ENCODE peak calls at places on chromosome 1, in seven cellular contexts. T is colonic mucosa; K is psoas muscle; Q is SJSA1; W is fibroblast of lung; C is naive thymus-derived CD4-positive, alpha-beta T cell; I is H9. V is an unnamed sample.

GRCh38 chr1:150009604-150010387 is 730 bp downstream of the OTUD7B start:
- DNase-seq in T (peak), Q (peak), C (peak), K (peak), W (peak), I (peak), V (no peak)

GRCh38 chr1:41726899-41727748 is 191.6 kb downstream of the HIVEP3 start:
- DNase-seq in C (no peak), Q (no peak), I (peak), K (peak), W (no peak), T (peak), V (peak)

GRCh38 chr1:50570064-50570463 is 146.8 kb upstream of the DMRTA2 start:
- DNase-seq in I (no peak), C (no peak), W (peak), K (no peak), Q (peak), T (no peak), V (no peak)

GRCh38 chr1:24157921-24158481 is 15.1 kb upstream of the IL22RA1 start:
- DNase-seq in C (no peak), I (no peak), Q (no peak), K (peak), W (no peak), T (no peak), V (no peak)

GRCh38 chr1:203296456-203297073 is 8.8 kb upstream of the BTG2 start:
- DNase-seq in K (no peak), T (no peak), W (no peak), Q (no peak), C (no peak), I (no peak), V (no peak)

GRCh38 chr1:79912813-79913212 is 906.3 kb upstream of the ADGRL4 start:
- DNase-seq in Q (no peak), C (no peak), W (no peak), K (no peak), I (no peak), T (no peak), V (no peak)

GRCh38 chr1:35660581-35661473 is 19.5 kb upstream of the PSMB2 start:
- DNase-seq in T (no peak), W (peak), C (no peak), I (peak), K (no peak), Q (no peak), V (peak)

GRCh38 chr1:172388490-172388889 is 32.0 kb upstream of the C1orf105 start:
- DNase-seq in T (no peak), C (no peak), K (peak), Q (no peak), W (no peak), I (no peak), V (no peak)

GRCh38 chr1:207565546-207566468 is 69.8 kb downstream of the CR1 start:
- DNase-seq in C (no peak), T (no peak), Q (no peak), W (no peak), I (peak), K (no peak), V (no peak)

GRCh38 chr1:2208309-2209239 is 14.0 kb upstream of the FAAP20 start:
- DNase-seq in I (no peak), C (no peak), Q (peak), K (peak), T (peak), W (peak), V (no peak)

GRCh38 chr1:77081834-77082233 is 137.4 kb downstream of the PIGK start:
- DNase-seq in K (no peak), T (no peak), C (no peak), W (no peak), I (no peak), Q (no peak), V (no peak)

GRCh38 chr1:175466556-175466955 is 274.0 kb upstream of the KIAA0040 start:
- DNase-seq in Q (no peak), I (no peak), C (no peak), K (no peak), T (no peak), W (no peak), V (no peak)

GRCh38 chr1:110319332-110320167 is 19.6 kb upstream of the RBM15 start:
- DNase-seq in Q (no peak), I (no peak), T (no peak), W (no peak), C (no peak), K (no peak), V (no peak)

GRCh38 chr1:12456979-12457378 is 161.0 kb downstream of the DHRS3 start:
- DNase-seq in T (no peak), Q (peak), C (no peak), I (no peak), W (peak), K (no peak), V (no peak)

GRCh38 chr1:94385354-94385947 is 32.7 kb upstream of the ABCD3 start:
- DNase-seq in I (no peak), T (peak), K (no peak), C (no peak), Q (no peak), W (no peak), V (no peak)

GRCh38 chr1:94383966-94384408 is 34.2 kb upstream of the ABCD3 start:
- DNase-seq in Q (no peak), C (peak), I (no peak), K (no peak), W (peak), T (peak), V (no peak)

GRCh38 chr1:94382163-94382562 is 36.0 kb upstream of the ABCD3 start:
- DNase-seq in W (no peak), K (no peak), T (peak), C (peak), I (no peak), Q (no peak), V (no peak)

GRCh38 chr1:94384485-94385353 is 33.5 kb upstream of the ABCD3 start:
- DNase-seq in T (peak), W (no peak), I (no peak), C (peak), K (no peak), Q (no peak), V (no peak)

DNA sequence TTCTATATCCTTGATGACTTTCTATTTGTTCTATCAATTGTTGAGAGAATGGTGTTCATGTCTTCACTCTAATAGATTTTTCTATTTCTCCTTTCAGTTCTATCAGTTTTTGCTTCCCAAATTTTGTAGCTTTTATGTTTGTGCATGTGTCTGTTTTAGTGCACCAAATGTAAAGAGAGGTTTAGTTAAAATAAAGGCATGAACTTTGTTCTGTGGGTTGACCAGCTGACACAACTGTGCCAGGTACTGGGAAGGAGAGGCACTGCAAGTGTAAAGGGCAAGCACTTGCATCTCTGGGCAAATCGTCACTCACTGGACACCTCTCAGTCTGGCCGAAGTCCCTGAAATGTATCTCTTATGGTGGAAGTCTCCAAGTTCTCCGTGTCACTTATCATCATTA is 38.6 kb upstream of the ABCD3 start:
- DNase-seq in Q (no peak), T (peak), I (no peak), W (no peak), K (no peak), C (no peak), V (no peak)
- H3K27ac ChIP-seq in Q (no peak), T (no peak), I (no peak), W (no peak), K (no peak), C (no peak), V (no peak)

GRCh38 chr1:156451486-156452184 is 48.9 kb downstream of the MEF2D start:
- DNase-seq in T (no peak), Q (no peak), K (no peak), I (no peak), W (no peak), C (no peak), V (no peak)
- H3K27ac ChIP-seq in T (no peak), Q (no peak), K (no peak), I (no peak), W (no peak), C (no peak), V (no peak)

GRCh38 chr1:31575373-31576140 is 758 bp upstream of the TINAGL1 start:
- DNase-seq in W (no peak), T (peak), Q (peak), K (no peak), I (no peak), C (no peak), V (no peak)

GRCh38 chr1:31574749-31575372 is 1.5 kb upstream of the TINAGL1 start:
- DNase-seq in K (no peak), I (no peak), W (no peak), C (no peak), T (peak), Q (no peak), V (no peak)

GRCh38 chr1:31577515-31578191 is 1.3 kb downstream of the TINAGL1 start:
- DNase-seq in I (no peak), Q (peak), K (no peak), T (peak), C (no peak), W (peak), V (no peak)

GRCh38 chr1:31576201-31576669 is at the start of gene TINAGL1:
- DNase-seq in C (no peak), Q (peak), K (no peak), T (peak), I (peak), W (no peak), V (no peak)

GRCh38 chr1:31576743-31577455 is 584 bp downstream of the TINAGL1 start:
- DNase-seq in K (no peak), I (no peak), W (no peak), C (no peak), Q (no peak), T (peak), V (no peak)
- H3K27ac ChIP-seq in K (peak), I (no peak), W (no peak), C (no peak), Q (peak), T (peak), V (no peak)

GRCh38 chr1:99662581-99663208 is 16.8 kb downstream of the PALMD start:
- DNase-seq in K (peak), I (no peak), W (no peak), T (peak), C (no peak), Q (no peak), V (no peak)

GRCh38 chr1:99660496-99660895 is 14.6 kb downstream of the PALMD start:
- DNase-seq in W (no peak), Q (no peak), C (no peak), K (no peak), T (no peak), I (no peak), V (no peak)

GRCh38 chr1:99665212-99665611 is 19.3 kb downstream of the PALMD start:
- DNase-seq in W (no peak), T (no peak), Q (no peak), I (no peak), K (no peak), C (no peak), V (no peak)

GRCh38 chr1:99661780-99662179 is 15.9 kb downstream of the PALMD start:
- DNase-seq in I (no peak), T (no peak), W (no peak), Q (no peak), C (no peak), K (no peak), V (no peak)

DNA sequence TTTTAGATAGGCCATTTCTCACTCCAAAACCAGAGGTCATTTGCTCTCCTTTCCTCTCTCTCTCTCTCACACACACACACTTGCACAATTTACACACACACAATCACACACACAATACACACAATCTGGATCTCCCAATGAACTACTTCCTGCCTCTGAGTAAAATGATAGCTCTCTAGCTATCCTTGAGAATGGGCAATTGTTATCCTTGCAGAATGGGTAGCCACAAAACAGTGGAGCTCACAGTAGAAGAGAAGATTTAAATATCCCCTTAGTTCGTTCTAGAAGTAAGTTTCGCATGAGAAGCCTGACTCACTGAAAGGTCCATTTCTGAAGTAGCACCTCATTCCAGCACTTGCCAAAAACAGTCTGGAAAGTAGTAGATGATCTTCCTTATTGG is 17.6 kb downstream of the PALMD start:
- DNase-seq in I (no peak), T (no peak), Q (no peak), K (no peak), C (no peak), W (no peak), V (no peak)
- H3K27ac ChIP-seq in I (no peak), T (no peak), Q (no peak), K (peak), C (no peak), W (peak), V (no peak)

GRCh38 chr1:53376041-53376461 is 48.2 kb upstream of the LRP8 start:
- DNase-seq in I (peak), T (no peak), W (no peak), C (no peak), Q (no peak), K (peak), V (no peak)

GRCh38 chr1:53376742-53377437 is 49.0 kb upstream of the LRP8 start:
- DNase-seq in Q (no peak), W (no peak), C (no peak), I (peak), T (peak), K (peak), V (no peak)

GRCh38 chr1:53378932-53379661 is 51.2 kb upstream of the LRP8 start:
- DNase-seq in I (peak), K (peak), C (no peak), T (no peak), Q (no peak), W (no peak), V (no peak)

GRCh38 chr1:53378061-53378460 is 50.2 kb upstream of the LRP8 start:
- DNase-seq in C (no peak), K (peak), Q (no peak), I (peak), W (no peak), T (no peak), V (no peak)

GRCh38 chr1:53377438-53377841 is 49.6 kb upstream of the LRP8 start:
- DNase-seq in C (no peak), K (peak), I (peak), T (peak), W (no peak), Q (no peak), V (no peak)
- H3K27ac ChIP-seq in C (no peak), K (no peak), I (no peak), T (no peak), W (no peak), Q (no peak), V (no peak)

GRCh38 chr1:27885114-27885528 is 12.8 kb downstream of the THEMIS2 start:
- DNase-seq in I (no peak), W (no peak), T (no peak), K (no peak), Q (no peak), C (no peak), V (no peak)
- H3K27ac ChIP-seq in I (no peak), W (no peak), T (peak), K (no peak), Q (no peak), C (no peak), V (no peak)

GRCh38 chr1:45659222-45659621 is 27.1 kb downstream of the GPBP1L1 start:
- DNase-seq in Q (no peak), W (no peak), I (no peak), T (no peak), C (no peak), K (no peak), V (no peak)
- H3K27ac ChIP-seq in Q (no peak), W (no peak), I (no peak), T (no peak), C (no peak), K (no peak), V (no peak)

DNA sequence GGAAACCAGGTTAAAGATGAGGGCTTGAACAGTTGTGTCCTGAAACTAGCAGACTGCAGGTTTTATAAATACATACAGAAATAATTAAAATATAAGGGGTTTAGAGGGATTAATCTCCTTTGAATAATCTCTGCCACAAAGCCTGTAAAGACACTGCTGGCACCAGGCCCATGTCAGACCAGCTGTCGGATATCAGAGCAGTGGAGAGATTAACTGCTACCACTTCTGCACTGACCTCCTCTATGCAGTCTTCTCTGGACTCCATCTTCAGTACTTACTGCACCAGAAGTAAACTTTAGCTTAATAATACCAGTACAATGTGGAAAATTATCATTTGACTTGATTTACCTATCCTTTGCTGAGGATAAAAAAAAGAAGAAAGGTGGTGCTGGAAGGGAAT is 128.6 kb downstream of the LHX4 start:
- DNase-seq in C (no peak), Q (no peak), W (peak), I (no peak), T (peak), K (peak), V (no peak)
- H3K27ac ChIP-seq in C (no peak), Q (no peak), W (no peak), I (no peak), T (no peak), K (no peak), V (no peak)